ENCODE peak calls at places on chromosome 2, in ten cellular contexts. One of them, this sample, is unnamed.

GRCh38 chr2:85950743-85951142 is 62.0 kb upstream of the ST3GAL5 start:
- DNase-seq in GM23338: no peak
- DNase-seq in endodermal cell: no peak
- DNase-seq in lower lobe of right lung: no peak
- DNase-seq in Panc1: no peak
- DNase-seq in stomach: no peak
- DNase-seq in breast epithelium: no peak
- DNase-seq in brain microvascular endothelial cell: no peak
- DNase-seq in upper lobe of right lung: no peak
- DNase-seq in heart left ventricle: no peak
- DNase-seq in this sample: no peak

GRCh38 chr2:147082850-147083522 is 761.8 kb upstream of the ACVR2A start:
- DNase-seq in GM23338: peak; percentile 89
- DNase-seq in endodermal cell: peak; percentile 87
- DNase-seq in lower lobe of right lung: no peak
- DNase-seq in Panc1: peak; percentile 50
- DNase-seq in stomach: peak; percentile 40
- DNase-seq in breast epithelium: no peak
- DNase-seq in brain microvascular endothelial cell: peak; percentile 66
- DNase-seq in upper lobe of right lung: no peak
- DNase-seq in heart left ventricle: peak; percentile 27
- DNase-seq in this sample: peak; percentile 11

GRCh38 chr2:240412975-240413812 is 22.3 kb upstream of the GPC1 start:
- DNase-seq in GM23338: no peak
- DNase-seq in endodermal cell: peak; percentile 29
- DNase-seq in lower lobe of right lung: peak; percentile 26
- DNase-seq in Panc1: no peak
- DNase-seq in stomach: peak; percentile 16
- DNase-seq in breast epithelium: peak; percentile 42
- DNase-seq in brain microvascular endothelial cell: no peak
- DNase-seq in upper lobe of right lung: peak; percentile 59
- DNase-seq in heart left ventricle: peak; percentile 16
- DNase-seq in this sample: no peak

GRCh38 chr2:105468655-105469042 is 69.8 kb upstream of the FHL2 start:
- DNase-seq in GM23338: no peak
- DNase-seq in endodermal cell: peak; percentile 48
- DNase-seq in lower lobe of right lung: no peak
- DNase-seq in Panc1: no peak
- DNase-seq in stomach: no peak
- DNase-seq in breast epithelium: no peak
- DNase-seq in brain microvascular endothelial cell: no peak
- DNase-seq in upper lobe of right lung: no peak
- DNase-seq in heart left ventricle: no peak
- DNase-seq in this sample: no peak

GRCh38 chr2:225429718-225430117 is 30.2 kb downstream of the NYAP2 start:
- DNase-seq in GM23338: peak; percentile 30
- DNase-seq in endodermal cell: no peak
- DNase-seq in lower lobe of right lung: no peak
- DNase-seq in Panc1: no peak
- DNase-seq in stomach: peak; percentile 30
- DNase-seq in breast epithelium: no peak
- DNase-seq in brain microvascular endothelial cell: no peak
- DNase-seq in upper lobe of right lung: no peak
- DNase-seq in heart left ventricle: no peak
- DNase-seq in this sample: peak; percentile 5

GRCh38 chr2:121532347-121532766 is 1.7 kb downstream of the RNU4ATAC start:
- DNase-seq in GM23338: no peak
- DNase-seq in endodermal cell: no peak
- DNase-seq in lower lobe of right lung: no peak
- DNase-seq in Panc1: no peak
- DNase-seq in stomach: no peak
- DNase-seq in breast epithelium: no peak
- DNase-seq in brain microvascular endothelial cell: peak; percentile 69
- DNase-seq in upper lobe of right lung: no peak
- DNase-seq in heart left ventricle: no peak
- DNase-seq in this sample: no peak

GRCh38 chr2:239365071-239365781 is 35.6 kb downstream of the HDAC4 start:
- DNase-seq in GM23338: no peak
- DNase-seq in endodermal cell: no peak
- DNase-seq in lower lobe of right lung: no peak
- DNase-seq in Panc1: no peak
- DNase-seq in stomach: no peak
- DNase-seq in breast epithelium: peak; percentile 22
- DNase-seq in brain microvascular endothelial cell: no peak
- DNase-seq in upper lobe of right lung: no peak
- DNase-seq in heart left ventricle: no peak
- DNase-seq in this sample: no peak

GRCh38 chr2:219269362-219270054 is 9.7 kb upstream of the DNAJB2 start:
- DNase-seq in GM23338: no peak
- DNase-seq in endodermal cell: no peak
- DNase-seq in lower lobe of right lung: peak; percentile 66
- DNase-seq in Panc1: no peak
- DNase-seq in stomach: peak; percentile 61
- DNase-seq in breast epithelium: no peak
- DNase-seq in brain microvascular endothelial cell: no peak
- DNase-seq in upper lobe of right lung: peak; percentile 69
- DNase-seq in heart left ventricle: no peak
- DNase-seq in this sample: no peak

GRCh38 chr2:151417650-151418049 is 7.9 kb downstream of the RIF1 start:
- DNase-seq in GM23338: no peak
- DNase-seq in endodermal cell: no peak
- DNase-seq in lower lobe of right lung: no peak
- DNase-seq in Panc1: no peak
- DNase-seq in stomach: no peak
- DNase-seq in breast epithelium: no peak
- DNase-seq in brain microvascular endothelial cell: no peak
- DNase-seq in upper lobe of right lung: no peak
- DNase-seq in heart left ventricle: no peak
- DNase-seq in this sample: no peak

GRCh38 chr2:107383706-107384105 is 443.0 kb upstream of the RGPD4 start:
- DNase-seq in GM23338: no peak
- DNase-seq in endodermal cell: no peak
- DNase-seq in lower lobe of right lung: no peak
- DNase-seq in Panc1: no peak
- DNase-seq in stomach: no peak
- DNase-seq in breast epithelium: no peak
- DNase-seq in brain microvascular endothelial cell: no peak
- DNase-seq in upper lobe of right lung: no peak
- DNase-seq in heart left ventricle: no peak
- DNase-seq in this sample: no peak

GRCh38 chr2:3522851-3523481 is 3.6 kb upstream of the ADI1 start:
- DNase-seq in GM23338: no peak
- DNase-seq in endodermal cell: peak; percentile 21
- DNase-seq in lower lobe of right lung: no peak
- DNase-seq in Panc1: no peak
- DNase-seq in stomach: peak; percentile 55
- DNase-seq in breast epithelium: no peak
- DNase-seq in brain microvascular endothelial cell: no peak
- DNase-seq in upper lobe of right lung: no peak
- DNase-seq in heart left ventricle: no peak
- DNase-seq in this sample: no peak

DNA sequence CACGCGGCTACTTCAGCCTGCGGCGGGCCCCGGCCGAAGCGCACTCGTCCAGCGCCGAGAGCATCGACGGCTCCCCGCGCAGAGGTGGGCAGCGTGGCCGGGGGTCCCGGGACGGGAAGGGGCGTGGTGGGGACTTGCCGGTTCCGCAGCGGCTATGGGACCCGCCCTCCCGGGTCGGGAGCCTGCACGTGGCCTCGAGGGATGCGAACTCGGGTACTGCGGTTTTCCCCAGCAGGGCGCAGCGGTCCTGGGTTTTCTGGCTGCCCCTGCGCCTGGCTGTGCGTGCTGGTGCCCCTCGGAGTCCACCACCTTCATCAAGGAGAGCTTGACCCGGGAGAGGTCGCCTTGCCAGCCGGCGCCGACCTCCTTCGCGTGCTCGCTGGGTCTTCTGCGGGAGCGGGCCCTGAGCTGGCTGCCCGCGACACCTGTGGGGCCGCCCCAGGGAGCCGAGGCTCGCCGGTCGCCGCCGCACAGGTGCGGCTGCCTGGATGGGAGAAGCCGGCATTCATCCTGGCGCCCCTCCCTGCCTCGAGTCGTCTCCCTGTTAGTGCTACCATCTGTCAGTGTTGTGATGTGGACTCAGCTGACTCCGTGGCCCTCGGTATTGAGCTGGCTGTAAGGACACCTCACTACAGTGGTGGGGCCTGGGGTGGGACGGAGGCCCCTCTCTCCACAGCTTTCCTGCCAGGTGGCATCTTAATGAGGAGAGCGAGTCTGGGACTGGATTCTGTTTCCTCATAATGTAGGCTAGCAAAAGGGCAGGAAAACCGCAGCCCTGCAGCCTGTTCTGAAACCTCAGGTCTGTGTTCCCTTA is 177.3 kb downstream of the AGAP1 start:
- DNase-seq in GM23338: peak; percentile 50
- DNase-seq in endodermal cell: peak; percentile 64
- DNase-seq in lower lobe of right lung: no peak
- DNase-seq in Panc1: no peak
- DNase-seq in stomach: no peak
- DNase-seq in breast epithelium: no peak
- DNase-seq in brain microvascular endothelial cell: no peak
- DNase-seq in upper lobe of right lung: no peak
- DNase-seq in heart left ventricle: no peak
- DNase-seq in this sample: peak; percentile 77
- H3K4me3 ChIP-seq in GM23338: peak overlapping the region; percentile 66
- H3K4me3 ChIP-seq in endodermal cell: peak overlapping the region; percentile 60
- H3K4me3 ChIP-seq in lower lobe of right lung: peak overlapping the region; percentile 51
- H3K4me3 ChIP-seq in Panc1: peak overlapping the region; percentile 53
- H3K4me3 ChIP-seq in stomach: peak overlapping the region; percentile 65
- H3K4me3 ChIP-seq in breast epithelium: peak overlapping the region; percentile 80
- H3K4me3 ChIP-seq in brain microvascular endothelial cell: no peak overlapping the region
- H3K4me3 ChIP-seq in upper lobe of right lung: peak overlapping the region; percentile 10
- H3K4me3 ChIP-seq in heart left ventricle: peak overlapping the region; percentile 58
- H3K4me3 ChIP-seq in this sample: peak overlapping the region; percentile 49

GRCh38 chr2:207150294-207150693 is 15.5 kb downstream of the KLF7 start:
- DNase-seq in GM23338: no peak
- DNase-seq in endodermal cell: no peak
- DNase-seq in lower lobe of right lung: no peak
- DNase-seq in Panc1: no peak
- DNase-seq in stomach: no peak
- DNase-seq in breast epithelium: no peak
- DNase-seq in brain microvascular endothelial cell: no peak
- DNase-seq in upper lobe of right lung: no peak
- DNase-seq in heart left ventricle: no peak
- DNase-seq in this sample: no peak
- H3K27me3 ChIP-seq in GM23338: no peaks in the 10 kb centered on the region
- H3K27me3 ChIP-seq in endodermal cell: no peaks in the 10 kb centered on the region
- H3K27me3 ChIP-seq in lower lobe of right lung: no peaks in the 10 kb centered on the region
- H3K27me3 ChIP-seq in Panc1: no peaks in the 10 kb centered on the region
- H3K27me3 ChIP-seq in stomach: no peaks in the 10 kb centered on the region
- H3K27me3 ChIP-seq in breast epithelium: no peaks in the 10 kb centered on the region
- H3K27me3 ChIP-seq in brain microvascular endothelial cell: no peaks in the 10 kb centered on the region
- H3K27me3 ChIP-seq in upper lobe of right lung: no peaks in the 10 kb centered on the region
- H3K27me3 ChIP-seq in heart left ventricle: no peaks in the 10 kb centered on the region
- H3K27me3 ChIP-seq in this sample: no peaks in the 10 kb centered on the region

GRCh38 chr2:133378386-133378785 is 189.9 kb downstream of the NCKAP5 start:
- DNase-seq in GM23338: no peak
- DNase-seq in endodermal cell: no peak
- DNase-seq in lower lobe of right lung: no peak
- DNase-seq in Panc1: no peak
- DNase-seq in stomach: no peak
- DNase-seq in breast epithelium: no peak
- DNase-seq in brain microvascular endothelial cell: no peak
- DNase-seq in upper lobe of right lung: no peak
- DNase-seq in heart left ventricle: no peak
- DNase-seq in this sample: no peak
- H3K36me3 ChIP-seq in GM23338: peaks cover 5% of the 10 kb centered on the region
- H3K36me3 ChIP-seq in endodermal cell: no peaks in the 10 kb centered on the region
- H3K36me3 ChIP-seq in lower lobe of right lung: no peaks in the 10 kb centered on the region
- H3K36me3 ChIP-seq in Panc1: no peaks in the 10 kb centered on the region
- H3K36me3 ChIP-seq in stomach: no peaks in the 10 kb centered on the region
- H3K36me3 ChIP-seq in breast epithelium: no peaks in the 10 kb centered on the region
- H3K36me3 ChIP-seq in brain microvascular endothelial cell: no peaks in the 10 kb centered on the region
- H3K36me3 ChIP-seq in upper lobe of right lung: no peaks in the 10 kb centered on the region
- H3K36me3 ChIP-seq in heart left ventricle: no peaks in the 10 kb centered on the region
- H3K36me3 ChIP-seq in this sample: no peaks in the 10 kb centered on the region

GRCh38 chr2:133721155-133721554 is 152.9 kb upstream of the NCKAP5 start:
- DNase-seq in GM23338: no peak
- DNase-seq in endodermal cell: no peak
- DNase-seq in lower lobe of right lung: no peak
- DNase-seq in Panc1: no peak
- DNase-seq in stomach: no peak
- DNase-seq in breast epithelium: no peak
- DNase-seq in brain microvascular endothelial cell: no peak
- DNase-seq in upper lobe of right lung: no peak
- DNase-seq in heart left ventricle: no peak
- DNase-seq in this sample: no peak

GRCh38 chr2:133726906-133727305 is 158.6 kb upstream of the NCKAP5 start:
- DNase-seq in GM23338: no peak
- DNase-seq in endodermal cell: no peak
- DNase-seq in lower lobe of right lung: no peak
- DNase-seq in Panc1: no peak
- DNase-seq in stomach: no peak
- DNase-seq in breast epithelium: no peak
- DNase-seq in brain microvascular endothelial cell: no peak
- DNase-seq in upper lobe of right lung: no peak
- DNase-seq in heart left ventricle: no peak
- DNase-seq in this sample: no peak
- H3K4me3 ChIP-seq in GM23338: no peak overlapping the region
- H3K4me3 ChIP-seq in endodermal cell: no peak overlapping the region
- H3K4me3 ChIP-seq in lower lobe of right lung: peak overlapping the region; percentile 29
- H3K4me3 ChIP-seq in Panc1: no peak overlapping the region
- H3K4me3 ChIP-seq in stomach: no peak overlapping the region
- H3K4me3 ChIP-seq in breast epithelium: peak overlapping the region; percentile 48
- H3K4me3 ChIP-seq in brain microvascular endothelial cell: no peak overlapping the region
- H3K4me3 ChIP-seq in upper lobe of right lung: peak overlapping the region; percentile 12
- H3K4me3 ChIP-seq in heart left ventricle: peak overlapping the region; percentile 20
- H3K4me3 ChIP-seq in this sample: no peak overlapping the region

This sample was measured in H7.